ENCODE peak calls at places on chromosome 10, in ten cellular contexts. P is GM23248, C is Calu3, F is amniotic epithelial cell, E is EH, H is frontal cortex, X is glomerular endothelial cell, L is lower lobe of right lung, Z is dorsolateral prefrontal cortex, K is nephron progenitor cell. B is an unnamed sample.

GRCh38 chr10:116268976-116269375 is 4.0 kb downstream of the GFRA1 start:
- DNase-seq in P (no peak), C (no peak), F (no peak), E (no peak), H (no peak), X (no peak), L (no peak), Z (no peak), K (no peak), B (no peak)

GRCh38 chr10:78458983-78459638 is 425.4 kb downstream of the RPS24 start:
- DNase-seq in P (peak; percentile 61), C (peak; percentile 38), F (peak; percentile 91), E (peak; percentile 82), H (no peak), X (peak; percentile 64), L (no peak), Z (no peak), K (no peak), B (peak; percentile 83)

GRCh38 chr10:92356041-92356440 is 65.1 kb downstream of the MARCHF5 start:
- DNase-seq in P (no peak), C (no peak), F (no peak), E (no peak), H (no peak), X (no peak), L (no peak), Z (no peak), K (no peak), B (no peak)

GRCh38 chr10:42934351-42934811 is 142.5 kb upstream of the RET start:
- DNase-seq in P (no peak), C (no peak), F (no peak), E (no peak), H (no peak), X (no peak), L (no peak), Z (no peak), K (no peak), B (no peak)

GRCh38 chr10:133364645-133365431 is 7.0 kb upstream of the FUOM start:
- DNase-seq in P (no peak), C (no peak), F (no peak), E (no peak), H (no peak), X (no peak), L (no peak), Z (no peak), K (no peak), B (no peak)

GRCh38 chr10:48522011-48522765 is 82.7 kb downstream of the ARHGAP22 start:
- DNase-seq in P (peak; percentile 55), C (no peak), F (no peak), E (no peak), H (no peak), X (no peak), L (no peak), Z (no peak), K (no peak), B (no peak)

GRCh38 chr10:71571460-71572175 is 148.0 kb downstream of the C10orf105 start:
- DNase-seq in P (no peak), C (no peak), F (no peak), E (no peak), H (no peak), X (no peak), L (no peak), Z (no peak), K (no peak), B (no peak)

GRCh38 chr10:74991435-74991834 is 120.0 kb upstream of the SAMD8 start:
- DNase-seq in P (peak; percentile 45), C (peak; percentile 34), F (peak; percentile 23), E (peak; percentile 16), H (no peak), X (peak; percentile 4), L (no peak), Z (no peak), K (no peak), B (peak; percentile 35)

GRCh38 chr10:619710-620109 is 69.8 kb downstream of the DIP2C start:
- DNase-seq in P (no peak), C (no peak), F (no peak), E (no peak), H (no peak), X (no peak), L (peak; percentile 36), Z (no peak), K (no peak), B (no peak)

GRCh38 chr10:7972367-7972766 is 82.1 kb upstream of the GATA3 start:
- DNase-seq in P (no peak), C (no peak), F (no peak), E (no peak), H (no peak), X (no peak), L (no peak), Z (no peak), K (no peak), B (no peak)

GRCh38 chr10:11336703-11337102 is 274.7 kb downstream of the USP6NL start:
- DNase-seq in P (peak; percentile 12), C (no peak), F (no peak), E (no peak), H (peak; percentile 51), X (no peak), L (no peak), Z (no peak), K (no peak), B (no peak)

GRCh38 chr10:10821926-10822325 is 195.7 kb upstream of the CELF2 start:
- DNase-seq in P (no peak), C (no peak), F (no peak), E (no peak), H (no peak), X (no peak), L (peak; percentile 45), Z (no peak), K (no peak), B (no peak)

GRCh38 chr10:69269761-69270160 is 8.5 kb upstream of the HK1 start:
- DNase-seq in P (peak; percentile 42), C (no peak), F (peak; percentile 83), E (no peak), H (no peak), X (no peak), L (no peak), Z (no peak), K (no peak), B (peak; percentile 61)

GRCh38 chr10:32983333-32983909 is 25.4 kb upstream of the ITGB1 start:
- DNase-seq in P (peak; percentile 96), C (peak; percentile 66), F (peak; percentile 93), E (peak; percentile 97), H (no peak), X (no peak), L (no peak), Z (no peak), K (peak; percentile 54), B (peak; percentile 96)

GRCh38 chr10:102268333-102268999 is 23.1 kb downstream of the GBF1 start:
- DNase-seq in P (peak; percentile 68), C (no peak), F (no peak), E (peak; percentile 81), H (no peak), X (no peak), L (no peak), Z (no peak), K (no peak), B (peak; percentile 48)

GRCh38 chr10:72276013-72276387 is 2.3 kb downstream of the DDIT4 start:
- DNase-seq in P (no peak), C (peak; percentile 75), F (peak; percentile 35), E (peak; percentile 24), H (no peak), X (no peak), L (peak; percentile 63), Z (no peak), K (no peak), B (peak; percentile 33)

GRCh38 chr10:53476650-53477312 is 704.2 kb upstream of the MBL2 start:
- DNase-seq in P (no peak), C (no peak), F (no peak), E (no peak), H (no peak), X (no peak), L (no peak), Z (no peak), K (no peak), B (no peak)

GRCh38 chr10:120429395-120429794 is 27.6 kb upstream of the PLPP4 start:
- DNase-seq in P (no peak), C (no peak), F (no peak), E (peak; percentile 62), H (no peak), X (no peak), L (no peak), Z (no peak), K (no peak), B (peak; percentile 15)

GRCh38 chr10:91908358-91909177 is 718 bp downstream of the FGFBP3 start:
- DNase-seq in P (peak; percentile 79), C (peak; percentile 76), F (peak; percentile 37), E (peak; percentile 78), H (peak; percentile 73), X (no peak), L (peak; percentile 83), Z (peak; percentile 69), K (peak; percentile 76), B (peak; percentile 57)

GRCh38 chr10:88866454-88866853 is 13.6 kb upstream of the STAMBPL1 start:
- DNase-seq in P (no peak), C (no peak), F (no peak), E (no peak), H (no peak), X (no peak), L (no peak), Z (no peak), K (no peak), B (no peak)

GRCh38 chr10:33126118-33126517 is 168.1 kb upstream of the ITGB1 start:
- DNase-seq in P (no peak), C (no peak), F (peak; percentile 63), E (peak; percentile 56), H (no peak), X (no peak), L (no peak), Z (no peak), K (no peak), B (peak; percentile 76)

GRCh38 chr10:97081621-97082235 is 104.0 kb downstream of the SLIT1 start:
- DNase-seq in P (peak; percentile 72), C (peak; percentile 59), F (peak; percentile 51), E (peak; percentile 62), H (peak; percentile 36), X (peak; percentile 10), L (no peak), Z (no peak), K (peak; percentile 93), B (peak; percentile 64)

GRCh38 chr10:75638752-75639151 is 207.3 kb downstream of the LRMDA start:
- DNase-seq in P (no peak), C (no peak), F (no peak), E (no peak), H (no peak), X (no peak), L (no peak), Z (no peak), K (no peak), B (no peak)

GRCh38 chr10:31847518-31847917 is 81.1 kb downstream of the ARHGAP12 start:
- DNase-seq in P (no peak), C (no peak), F (no peak), E (no peak), H (no peak), X (no peak), L (no peak), Z (no peak), K (no peak), B (no peak)

GRCh38 chr10:60495357-60495756 is 105.7 kb upstream of the ANK3 start:
- DNase-seq in P (peak; percentile 9), C (no peak), F (no peak), E (peak; percentile 3), H (no peak), X (peak; percentile 14), L (no peak), Z (no peak), K (no peak), B (peak; percentile 53)

GRCh38 chr10:58282615-58283014 is 13.7 kb downstream of the CISD1 start:
- DNase-seq in P (no peak), C (no peak), F (no peak), E (no peak), H (no peak), X (peak; percentile 85), L (no peak), Z (no peak), K (no peak), B (peak; percentile 58)

GRCh38 chr10:103759100-103759781 is 96.1 kb downstream of the SH3PXD2A start:
- DNase-seq in P (peak; percentile 89), C (no peak), F (peak; percentile 90), E (peak; percentile 87), H (no peak), X (no peak), L (no peak), Z (peak; percentile 69), K (peak; percentile 27), B (peak; percentile 91)

GRCh38 chr10:5531558-5532230 is 6.9 kb downstream of the CALML3 start:
- DNase-seq in P (no peak), C (no peak), F (no peak), E (peak; percentile 18), H (no peak), X (no peak), L (no peak), Z (no peak), K (no peak), B (no peak)